ENCODE peak calls at places on chromosomes 7 and 10, in four cellular contexts. One of them, this sample, is unnamed.

GRCh38 chr10:4315529-4315928 is 510.5 kb upstream of the AKR1E2 start:
- DNase-seq in AG10803: peak
- DNase-seq in CD4-positive, alpha-beta memory T cell: no peak
- DNase-seq in mucosa of gallbladder: peak
- DNase-seq in this sample: no peak

GRCh38 chr10:47041401-47042198 is 130.4 kb downstream of the PTPN20 start:
- DNase-seq in AG10803: peak
- DNase-seq in CD4-positive, alpha-beta memory T cell: no peak
- DNase-seq in mucosa of gallbladder: no peak
- DNase-seq in this sample: no peak

GRCh38 chr7:140517546-140518369 is 38.5 kb upstream of the MKRN1 start:
- DNase-seq in AG10803: peak
- DNase-seq in CD4-positive, alpha-beta memory T cell: peak
- DNase-seq in mucosa of gallbladder: peak
- DNase-seq in this sample: peak

GRCh38 chr10:70753026-70753663 is 32.0 kb downstream of the TBATA start:
- DNase-seq in AG10803: no peak
- DNase-seq in CD4-positive, alpha-beta memory T cell: no peak
- DNase-seq in mucosa of gallbladder: no peak
- DNase-seq in this sample: no peak

GRCh38 chr7:137992738-137993394 is 9.0 kb downstream of the CREB3L2 start:
- DNase-seq in AG10803: peak
- DNase-seq in CD4-positive, alpha-beta memory T cell: no peak
- DNase-seq in mucosa of gallbladder: peak
- DNase-seq in this sample: no peak

GRCh38 chr7:110388451-110388850 is 702.5 kb upstream of the LRRN3 start:
- DNase-seq in AG10803: no peak
- DNase-seq in CD4-positive, alpha-beta memory T cell: no peak
- DNase-seq in mucosa of gallbladder: no peak
- DNase-seq in this sample: no peak

GRCh38 chr7:149284343-149284742 is 22.3 kb downstream of the ZNF783 start:
- DNase-seq in AG10803: no peak
- DNase-seq in CD4-positive, alpha-beta memory T cell: peak
- DNase-seq in mucosa of gallbladder: no peak
- DNase-seq in this sample: peak

GRCh38 chr7:8290645-8291308 is 28.8 kb upstream of the ICA1 start:
- DNase-seq in AG10803: no peak
- DNase-seq in CD4-positive, alpha-beta memory T cell: no peak
- DNase-seq in mucosa of gallbladder: peak
- DNase-seq in this sample: no peak

GRCh38 chr7:2805213-2806003 is 38.7 kb downstream of the GNA12 start:
- DNase-seq in AG10803: no peak
- DNase-seq in CD4-positive, alpha-beta memory T cell: no peak
- DNase-seq in mucosa of gallbladder: no peak
- DNase-seq in this sample: no peak

GRCh38 chr10:60846173-60846572 is 67.9 kb downstream of the CDK1 start:
- DNase-seq in AG10803: peak
- DNase-seq in CD4-positive, alpha-beta memory T cell: no peak
- DNase-seq in mucosa of gallbladder: no peak
- DNase-seq in this sample: no peak

GRCh38 chr10:56269181-56269580 is 91.9 kb downstream of the ZWINT start:
- DNase-seq in AG10803: no peak
- DNase-seq in CD4-positive, alpha-beta memory T cell: no peak
- DNase-seq in mucosa of gallbladder: no peak
- DNase-seq in this sample: no peak

GRCh38 chr7:139111885-139112284 is 2.4 kb upstream of the ZC3HAV1 start:
- DNase-seq in AG10803: no peak
- DNase-seq in CD4-positive, alpha-beta memory T cell: no peak
- DNase-seq in mucosa of gallbladder: no peak
- DNase-seq in this sample: no peak